ENCODE peak calls at places on chromosomes 16 and 17, in ten cellular contexts. One of them, this sample, is unnamed.

GRCh38 chr17:57360266-57360665 is 103.9 kb downstream of the MSI2 start:
- DNase-seq in stimulated activated CD4-positive, alpha-beta T cell treated with anti-CD3 and anti-CD28 coated beads, Interleukin-2, amount 100 ng/mL, for 24 hours: no peak
- DNase-seq in breast epithelium: no peak
- DNase-seq in RWPE1: no peak
- DNase-seq in psoas muscle: no peak
- DNase-seq in AG10803: no peak
- DNase-seq in brain microvascular endothelial cell: no peak
- DNase-seq in T47D: no peak
- DNase-seq in T-helper 9 cell: no peak
- DNase-seq in NCI-H1092 treated with DMSO at 0.1 percent for 48 hours: no peak
- DNase-seq in this sample: no peak

GRCh38 chr17:33142703-33143299 is 150.3 kb downstream of the ASIC2 start:
- DNase-seq in stimulated activated CD4-positive, alpha-beta T cell treated with anti-CD3 and anti-CD28 coated beads, Interleukin-2, amount 100 ng/mL, for 24 hours: no peak
- DNase-seq in breast epithelium: no peak
- DNase-seq in RWPE1: peak; percentile 59
- DNase-seq in psoas muscle: no peak
- DNase-seq in AG10803: peak; percentile 6
- DNase-seq in brain microvascular endothelial cell: no peak
- DNase-seq in T47D: peak; percentile 73
- DNase-seq in T-helper 9 cell: no peak
- DNase-seq in NCI-H1092 treated with DMSO at 0.1 percent for 48 hours: no peak
- DNase-seq in this sample: peak; percentile 35

GRCh38 chr16:77424841-77425604 is 9.8 kb downstream of the ADAMTS18 start:
- DNase-seq in stimulated activated CD4-positive, alpha-beta T cell treated with anti-CD3 and anti-CD28 coated beads, Interleukin-2, amount 100 ng/mL, for 24 hours: no peak
- DNase-seq in breast epithelium: no peak
- DNase-seq in RWPE1: no peak
- DNase-seq in psoas muscle: no peak
- DNase-seq in AG10803: no peak
- DNase-seq in brain microvascular endothelial cell: no peak
- DNase-seq in T47D: no peak
- DNase-seq in T-helper 9 cell: no peak
- DNase-seq in NCI-H1092 treated with DMSO at 0.1 percent for 48 hours: no peak
- DNase-seq in this sample: no peak

GRCh38 chr16:22031483-22032083 is 23.7 kb downstream of the MOSMO start:
- DNase-seq in stimulated activated CD4-positive, alpha-beta T cell treated with anti-CD3 and anti-CD28 coated beads, Interleukin-2, amount 100 ng/mL, for 24 hours: no peak
- DNase-seq in breast epithelium: no peak
- DNase-seq in RWPE1: no peak
- DNase-seq in psoas muscle: no peak
- DNase-seq in AG10803: no peak
- DNase-seq in brain microvascular endothelial cell: no peak
- DNase-seq in T47D: no peak
- DNase-seq in T-helper 9 cell: no peak
- DNase-seq in NCI-H1092 treated with DMSO at 0.1 percent for 48 hours: no peak
- DNase-seq in this sample: no peak

GRCh38 chr16:48912360-48912759 is 302.4 kb upstream of the N4BP1 start:
- DNase-seq in stimulated activated CD4-positive, alpha-beta T cell treated with anti-CD3 and anti-CD28 coated beads, Interleukin-2, amount 100 ng/mL, for 24 hours: no peak
- DNase-seq in breast epithelium: no peak
- DNase-seq in RWPE1: no peak
- DNase-seq in psoas muscle: no peak
- DNase-seq in AG10803: no peak
- DNase-seq in brain microvascular endothelial cell: no peak
- DNase-seq in T47D: no peak
- DNase-seq in T-helper 9 cell: no peak
- DNase-seq in NCI-H1092 treated with DMSO at 0.1 percent for 48 hours: no peak
- DNase-seq in this sample: peak; percentile 16

GRCh38 chr16:24670623-24671454 is 58.6 kb upstream of the TNRC6A start:
- DNase-seq in stimulated activated CD4-positive, alpha-beta T cell treated with anti-CD3 and anti-CD28 coated beads, Interleukin-2, amount 100 ng/mL, for 24 hours: no peak
- DNase-seq in breast epithelium: no peak
- DNase-seq in RWPE1: no peak
- DNase-seq in psoas muscle: peak; percentile 49
- DNase-seq in AG10803: peak; percentile 86
- DNase-seq in brain microvascular endothelial cell: peak; percentile 93
- DNase-seq in T47D: no peak
- DNase-seq in T-helper 9 cell: no peak
- DNase-seq in NCI-H1092 treated with DMSO at 0.1 percent for 48 hours: peak; percentile 93
- DNase-seq in this sample: peak; percentile 14

GRCh38 chr16:1119766-1120611 is 23.9 kb upstream of the C1QTNF8 start:
- DNase-seq in stimulated activated CD4-positive, alpha-beta T cell treated with anti-CD3 and anti-CD28 coated beads, Interleukin-2, amount 100 ng/mL, for 24 hours: no peak
- DNase-seq in breast epithelium: no peak
- DNase-seq in RWPE1: no peak
- DNase-seq in psoas muscle: no peak
- DNase-seq in AG10803: no peak
- DNase-seq in brain microvascular endothelial cell: no peak
- DNase-seq in T47D: no peak
- DNase-seq in T-helper 9 cell: no peak
- DNase-seq in NCI-H1092 treated with DMSO at 0.1 percent for 48 hours: no peak
- DNase-seq in this sample: no peak

GRCh38 chr16:69904495-69905170 is 46.5 kb upstream of the CLEC18A start:
- DNase-seq in stimulated activated CD4-positive, alpha-beta T cell treated with anti-CD3 and anti-CD28 coated beads, Interleukin-2, amount 100 ng/mL, for 24 hours: no peak
- DNase-seq in breast epithelium: no peak
- DNase-seq in RWPE1: no peak
- DNase-seq in psoas muscle: no peak
- DNase-seq in AG10803: peak; percentile 37
- DNase-seq in brain microvascular endothelial cell: no peak
- DNase-seq in T47D: no peak
- DNase-seq in T-helper 9 cell: no peak
- DNase-seq in NCI-H1092 treated with DMSO at 0.1 percent for 48 hours: no peak
- DNase-seq in this sample: no peak

GRCh38 chr17:82304826-82305726 is 12.3 kb downstream of the CD7 start:
- DNase-seq in stimulated activated CD4-positive, alpha-beta T cell treated with anti-CD3 and anti-CD28 coated beads, Interleukin-2, amount 100 ng/mL, for 24 hours: no peak
- DNase-seq in breast epithelium: no peak
- DNase-seq in RWPE1: no peak
- DNase-seq in psoas muscle: no peak
- DNase-seq in AG10803: no peak
- DNase-seq in brain microvascular endothelial cell: no peak
- DNase-seq in T47D: no peak
- DNase-seq in T-helper 9 cell: no peak
- DNase-seq in NCI-H1092 treated with DMSO at 0.1 percent for 48 hours: no peak
- DNase-seq in this sample: no peak

GRCh38 chr16:12162586-12162985 is 186.1 kb downstream of the SNX29 start:
- DNase-seq in stimulated activated CD4-positive, alpha-beta T cell treated with anti-CD3 and anti-CD28 coated beads, Interleukin-2, amount 100 ng/mL, for 24 hours: no peak
- DNase-seq in breast epithelium: no peak
- DNase-seq in RWPE1: no peak
- DNase-seq in psoas muscle: no peak
- DNase-seq in AG10803: no peak
- DNase-seq in brain microvascular endothelial cell: no peak
- DNase-seq in T47D: no peak
- DNase-seq in T-helper 9 cell: no peak
- DNase-seq in NCI-H1092 treated with DMSO at 0.1 percent for 48 hours: no peak
- DNase-seq in this sample: no peak

GRCh38 chr17:8225813-8226535 is 15.6 kb upstream of the AURKB start:
- DNase-seq in stimulated activated CD4-positive, alpha-beta T cell treated with anti-CD3 and anti-CD28 coated beads, Interleukin-2, amount 100 ng/mL, for 24 hours: peak; percentile 80
- DNase-seq in breast epithelium: no peak
- DNase-seq in RWPE1: no peak
- DNase-seq in psoas muscle: peak; percentile 31
- DNase-seq in AG10803: peak; percentile 82
- DNase-seq in brain microvascular endothelial cell: peak; percentile 92
- DNase-seq in T47D: peak; percentile 20
- DNase-seq in T-helper 9 cell: peak; percentile 50
- DNase-seq in NCI-H1092 treated with DMSO at 0.1 percent for 48 hours: no peak
- DNase-seq in this sample: peak; percentile 55

GRCh38 chr16:17348042-17348783 is 122.5 kb downstream of the XYLT1 start:
- DNase-seq in stimulated activated CD4-positive, alpha-beta T cell treated with anti-CD3 and anti-CD28 coated beads, Interleukin-2, amount 100 ng/mL, for 24 hours: no peak
- DNase-seq in breast epithelium: no peak
- DNase-seq in RWPE1: no peak
- DNase-seq in psoas muscle: no peak
- DNase-seq in AG10803: no peak
- DNase-seq in brain microvascular endothelial cell: no peak
- DNase-seq in T47D: no peak
- DNase-seq in T-helper 9 cell: no peak
- DNase-seq in NCI-H1092 treated with DMSO at 0.1 percent for 48 hours: no peak
- DNase-seq in this sample: no peak

GRCh38 chr16:1613728-1614225 is 1.6 kb downstream of the CRAMP1 start:
- DNase-seq in stimulated activated CD4-positive, alpha-beta T cell treated with anti-CD3 and anti-CD28 coated beads, Interleukin-2, amount 100 ng/mL, for 24 hours: peak; percentile 28
- DNase-seq in breast epithelium: no peak
- DNase-seq in RWPE1: peak; percentile 36
- DNase-seq in psoas muscle: no peak
- DNase-seq in AG10803: no peak
- DNase-seq in brain microvascular endothelial cell: peak; percentile 13
- DNase-seq in T47D: peak; percentile 7
- DNase-seq in T-helper 9 cell: no peak
- DNase-seq in NCI-H1092 treated with DMSO at 0.1 percent for 48 hours: no peak
- DNase-seq in this sample: no peak

GRCh38 chr17:78219396-78220150 is 5.5 kb downstream of the BIRC5 start:
- DNase-seq in stimulated activated CD4-positive, alpha-beta T cell treated with anti-CD3 and anti-CD28 coated beads, Interleukin-2, amount 100 ng/mL, for 24 hours: no peak
- DNase-seq in breast epithelium: no peak
- DNase-seq in RWPE1: no peak
- DNase-seq in psoas muscle: no peak
- DNase-seq in AG10803: no peak
- DNase-seq in brain microvascular endothelial cell: no peak
- DNase-seq in T47D: no peak
- DNase-seq in T-helper 9 cell: no peak
- DNase-seq in NCI-H1092 treated with DMSO at 0.1 percent for 48 hours: no peak
- DNase-seq in this sample: no peak

GRCh38 chr16:83513006-83513755 is 294.6 kb upstream of the HSBP1 start:
- DNase-seq in stimulated activated CD4-positive, alpha-beta T cell treated with anti-CD3 and anti-CD28 coated beads, Interleukin-2, amount 100 ng/mL, for 24 hours: no peak
- DNase-seq in breast epithelium: no peak
- DNase-seq in RWPE1: peak; percentile 55
- DNase-seq in psoas muscle: no peak
- DNase-seq in AG10803: peak; percentile 93
- DNase-seq in brain microvascular endothelial cell: peak; percentile 93
- DNase-seq in T47D: no peak
- DNase-seq in T-helper 9 cell: no peak
- DNase-seq in NCI-H1092 treated with DMSO at 0.1 percent for 48 hours: no peak
- DNase-seq in this sample: peak; percentile 44

GRCh38 chr17:81179861-81180260 is 13.8 kb upstream of the AATK start:
- DNase-seq in stimulated activated CD4-positive, alpha-beta T cell treated with anti-CD3 and anti-CD28 coated beads, Interleukin-2, amount 100 ng/mL, for 24 hours: no peak
- DNase-seq in breast epithelium: no peak
- DNase-seq in RWPE1: no peak
- DNase-seq in psoas muscle: no peak
- DNase-seq in AG10803: no peak
- DNase-seq in brain microvascular endothelial cell: no peak
- DNase-seq in T47D: no peak
- DNase-seq in T-helper 9 cell: no peak
- DNase-seq in NCI-H1092 treated with DMSO at 0.1 percent for 48 hours: no peak
- DNase-seq in this sample: no peak

GRCh38 chr16:66028505-66029216 is 337.8 kb upstream of the CDH5 start:
- DNase-seq in stimulated activated CD4-positive, alpha-beta T cell treated with anti-CD3 and anti-CD28 coated beads, Interleukin-2, amount 100 ng/mL, for 24 hours: no peak
- DNase-seq in breast epithelium: no peak
- DNase-seq in RWPE1: no peak
- DNase-seq in psoas muscle: no peak
- DNase-seq in AG10803: peak; percentile 97
- DNase-seq in brain microvascular endothelial cell: peak; percentile 81
- DNase-seq in T47D: no peak
- DNase-seq in T-helper 9 cell: no peak
- DNase-seq in NCI-H1092 treated with DMSO at 0.1 percent for 48 hours: no peak
- DNase-seq in this sample: peak; percentile 51

GRCh38 chr17:19705201-19705600 is 11.2 kb downstream of the SLC47A2 start:
- DNase-seq in stimulated activated CD4-positive, alpha-beta T cell treated with anti-CD3 and anti-CD28 coated beads, Interleukin-2, amount 100 ng/mL, for 24 hours: no peak
- DNase-seq in breast epithelium: peak; percentile 16
- DNase-seq in RWPE1: no peak
- DNase-seq in psoas muscle: no peak
- DNase-seq in AG10803: no peak
- DNase-seq in brain microvascular endothelial cell: no peak
- DNase-seq in T47D: no peak
- DNase-seq in T-helper 9 cell: no peak
- DNase-seq in NCI-H1092 treated with DMSO at 0.1 percent for 48 hours: no peak
- DNase-seq in this sample: no peak

GRCh38 chr16:86929149-86929871 is 351.0 kb downstream of the FOXL1 start:
- DNase-seq in stimulated activated CD4-positive, alpha-beta T cell treated with anti-CD3 and anti-CD28 coated beads, Interleukin-2, amount 100 ng/mL, for 24 hours: no peak
- DNase-seq in breast epithelium: peak; percentile 43
- DNase-seq in RWPE1: peak; percentile 60
- DNase-seq in psoas muscle: no peak
- DNase-seq in AG10803: peak; percentile 69
- DNase-seq in brain microvascular endothelial cell: peak; percentile 96
- DNase-seq in T47D: no peak
- DNase-seq in T-helper 9 cell: no peak
- DNase-seq in NCI-H1092 treated with DMSO at 0.1 percent for 48 hours: no peak
- DNase-seq in this sample: no peak

GRCh38 chr17:27456681-27457404 is 595 bp downstream of the KSR1 start:
- DNase-seq in stimulated activated CD4-positive, alpha-beta T cell treated with anti-CD3 and anti-CD28 coated beads, Interleukin-2, amount 100 ng/mL, for 24 hours: no peak
- DNase-seq in breast epithelium: no peak
- DNase-seq in RWPE1: no peak
- DNase-seq in psoas muscle: peak; percentile 44
- DNase-seq in AG10803: no peak
- DNase-seq in brain microvascular endothelial cell: no peak
- DNase-seq in T47D: no peak
- DNase-seq in T-helper 9 cell: no peak
- DNase-seq in NCI-H1092 treated with DMSO at 0.1 percent for 48 hours: peak; percentile 21
- DNase-seq in this sample: no peak

GRCh38 chr16:1773703-1774455 is 945 bp upstream of the MRPS34 start:
- DNase-seq in stimulated activated CD4-positive, alpha-beta T cell treated with anti-CD3 and anti-CD28 coated beads, Interleukin-2, amount 100 ng/mL, for 24 hours: no peak
- DNase-seq in breast epithelium: no peak
- DNase-seq in RWPE1: peak; percentile 40
- DNase-seq in psoas muscle: peak; percentile 33
- DNase-seq in AG10803: peak; percentile 50
- DNase-seq in brain microvascular endothelial cell: no peak
- DNase-seq in T47D: peak; percentile 85
- DNase-seq in T-helper 9 cell: no peak
- DNase-seq in NCI-H1092 treated with DMSO at 0.1 percent for 48 hours: no peak
- DNase-seq in this sample: no peak

GRCh38 chr17:81203136-81203535 is 19.6 kb downstream of the CEP131 start:
- DNase-seq in stimulated activated CD4-positive, alpha-beta T cell treated with anti-CD3 and anti-CD28 coated beads, Interleukin-2, amount 100 ng/mL, for 24 hours: no peak
- DNase-seq in breast epithelium: no peak
- DNase-seq in RWPE1: no peak
- DNase-seq in psoas muscle: no peak
- DNase-seq in AG10803: no peak
- DNase-seq in brain microvascular endothelial cell: no peak
- DNase-seq in T47D: no peak
- DNase-seq in T-helper 9 cell: no peak
- DNase-seq in NCI-H1092 treated with DMSO at 0.1 percent for 48 hours: no peak
- DNase-seq in this sample: no peak

GRCh38 chr17:28221751-28222414 is 97.1 kb upstream of the TMEM97 start:
- DNase-seq in stimulated activated CD4-positive, alpha-beta T cell treated with anti-CD3 and anti-CD28 coated beads, Interleukin-2, amount 100 ng/mL, for 24 hours: no peak
- DNase-seq in breast epithelium: no peak
- DNase-seq in RWPE1: no peak
- DNase-seq in psoas muscle: no peak
- DNase-seq in AG10803: no peak
- DNase-seq in brain microvascular endothelial cell: no peak
- DNase-seq in T47D: no peak
- DNase-seq in T-helper 9 cell: no peak
- DNase-seq in NCI-H1092 treated with DMSO at 0.1 percent for 48 hours: no peak
- DNase-seq in this sample: no peak

GRCh38 chr16:13863075-13863765 is 56.7 kb upstream of the ERCC4 start:
- DNase-seq in stimulated activated CD4-positive, alpha-beta T cell treated with anti-CD3 and anti-CD28 coated beads, Interleukin-2, amount 100 ng/mL, for 24 hours: no peak
- DNase-seq in breast epithelium: no peak
- DNase-seq in RWPE1: no peak
- DNase-seq in psoas muscle: no peak
- DNase-seq in AG10803: no peak
- DNase-seq in brain microvascular endothelial cell: no peak
- DNase-seq in T47D: peak; percentile 33
- DNase-seq in T-helper 9 cell: no peak
- DNase-seq in NCI-H1092 treated with DMSO at 0.1 percent for 48 hours: no peak
- DNase-seq in this sample: no peak

GRCh38 chr17:8581002-8581658 is 49.4 kb downstream of the MYH10 start:
- DNase-seq in stimulated activated CD4-positive, alpha-beta T cell treated with anti-CD3 and anti-CD28 coated beads, Interleukin-2, amount 100 ng/mL, for 24 hours: no peak
- DNase-seq in breast epithelium: no peak
- DNase-seq in RWPE1: peak; percentile 68
- DNase-seq in psoas muscle: no peak
- DNase-seq in AG10803: no peak
- DNase-seq in brain microvascular endothelial cell: no peak
- DNase-seq in T47D: no peak
- DNase-seq in T-helper 9 cell: no peak
- DNase-seq in NCI-H1092 treated with DMSO at 0.1 percent for 48 hours: no peak
- DNase-seq in this sample: no peak

GRCh38 chr16:29664133-29664912 is 1.3 kb downstream of the SPN start:
- DNase-seq in stimulated activated CD4-positive, alpha-beta T cell treated with anti-CD3 and anti-CD28 coated beads, Interleukin-2, amount 100 ng/mL, for 24 hours: peak; percentile 47
- DNase-seq in breast epithelium: no peak
- DNase-seq in RWPE1: no peak
- DNase-seq in psoas muscle: no peak
- DNase-seq in AG10803: no peak
- DNase-seq in brain microvascular endothelial cell: no peak
- DNase-seq in T47D: no peak
- DNase-seq in T-helper 9 cell: peak; percentile 33
- DNase-seq in NCI-H1092 treated with DMSO at 0.1 percent for 48 hours: no peak
- DNase-seq in this sample: no peak

GRCh38 chr17:82943751-82944150 is 103.9 kb upstream of the ZNF750 start:
- DNase-seq in stimulated activated CD4-positive, alpha-beta T cell treated with anti-CD3 and anti-CD28 coated beads, Interleukin-2, amount 100 ng/mL, for 24 hours: no peak
- DNase-seq in breast epithelium: no peak
- DNase-seq in RWPE1: no peak
- DNase-seq in psoas muscle: peak; percentile 4
- DNase-seq in AG10803: no peak
- DNase-seq in brain microvascular endothelial cell: no peak
- DNase-seq in T47D: no peak
- DNase-seq in T-helper 9 cell: no peak
- DNase-seq in NCI-H1092 treated with DMSO at 0.1 percent for 48 hours: no peak
- DNase-seq in this sample: no peak

GRCh38 chr17:70577456-70577855 is 408.1 kb downstream of the KCNJ2 start:
- DNase-seq in stimulated activated CD4-positive, alpha-beta T cell treated with anti-CD3 and anti-CD28 coated beads, Interleukin-2, amount 100 ng/mL, for 24 hours: no peak
- DNase-seq in breast epithelium: no peak
- DNase-seq in RWPE1: no peak
- DNase-seq in psoas muscle: no peak
- DNase-seq in AG10803: no peak
- DNase-seq in brain microvascular endothelial cell: no peak
- DNase-seq in T47D: no peak
- DNase-seq in T-helper 9 cell: no peak
- DNase-seq in NCI-H1092 treated with DMSO at 0.1 percent for 48 hours: no peak
- DNase-seq in this sample: no peak

This sample was measured in PC-3.